ENCODE peak calls at places on chromosome 21, in nine cellular contexts. X, Z, D, S, M, J, U, I and F are unnamed samples. For H3K36me3, the result is how much of the 10 kb centered on the place peaks cover.

GRCh38 chr21:15140321-15141019 is 75.7 kb upstream of the NRIP1 start:
- DNase-seq in J (no peak), I (peak), S (no peak), D (no peak), M (no peak), Z (no peak), U (no peak), X (peak), F (peak)

GRCh38 chr21:20721151-20721550 is 277.1 kb upstream of the NCAM2 start:
- DNase-seq in Z (no peak), U (no peak), S (no peak), J (no peak), X (no peak), D (no peak), I (no peak), M (no peak), F (no peak)

GRCh38 chr21:25735895-25736597 is 1.3 kb downstream of the GABPA start:
- DNase-seq in I (no peak), Z (no peak), S (peak), U (peak), M (peak), J (no peak), D (no peak), X (no peak), F (no peak)

GRCh38 chr21:26425576-26425975 is 147.5 kb downstream of the CYYR1 start:
- DNase-seq in J (no peak), M (no peak), D (no peak), U (no peak), X (no peak), I (no peak), Z (no peak), S (no peak), F (no peak)

GRCh38 chr21:26845066-26845749 is at the start of gene ADAMTS1:
- DNase-seq in Z (peak), U (peak), J (peak), S (no peak), M (peak), X (peak), D (peak), I (peak), F (peak)

GRCh38 chr21:40717008-40717407 is 129.9 kb downstream of the DSCAM start:
- DNase-seq in Z (no peak), I (no peak), D (no peak), M (no peak), X (no peak), J (no peak), S (no peak), U (no peak), F (no peak)

GRCh38 chr21:34878501-34878900 is 170.6 kb downstream of the RUNX1 start:
- DNase-seq in U (no peak), X (no peak), Z (no peak), S (no peak), I (no peak), D (no peak), J (no peak), M (no peak), F (peak)

GRCh38 chr21:43922949-43923348 is 57.9 kb downstream of the AGPAT3 start:
- DNase-seq in I (no peak), Z (no peak), S (no peak), M (no peak), J (no peak), D (peak), U (no peak), X (no peak), F (no peak)

GRCh38 chr21:37877171-37877570 is 39.1 kb downstream of the KCNJ6 start:
- DNase-seq in J (no peak), X (no peak), D (no peak), Z (no peak), S (no peak), I (no peak), M (no peak), U (no peak), F (no peak)

GRCh38 chr21:38219049-38219628 is 37.7 kb upstream of the KCNJ15 start:
- DNase-seq in I (peak), M (peak), X (peak), J (peak), D (peak), Z (peak), S (peak), U (peak), F (peak)

GRCh38 chr21:14711287-14711686 is 165.2 kb upstream of the SAMSN1 start:
- DNase-seq in Z (no peak), S (no peak), M (no peak), X (no peak), U (no peak), D (no peak), I (no peak), J (no peak), F (no peak)

GRCh38 chr21:35249636-35250035 is 200.5 kb upstream of the RUNX1 start:
- DNase-seq in D (no peak), U (no peak), J (no peak), X (no peak), I (no peak), S (no peak), M (no peak), Z (no peak), F (no peak)

GRCh38 chr21:33557447-33557846 is 14.6 kb downstream of the SON start:
- DNase-seq in Z (no peak), X (no peak), D (no peak), U (no peak), M (no peak), J (no peak), S (no peak), I (no peak), F (no peak)

GRCh38 chr21:30104246-30104645 is 62.4 kb downstream of the CLDN17 start:
- DNase-seq in M (no peak), J (no peak), S (no peak), Z (no peak), I (no peak), X (no peak), D (no peak), U (no peak), F (no peak)

GRCh38 chr21:40840441-40840840 is 6.5 kb downstream of the DSCAM start:
- DNase-seq in I (no peak), U (no peak), X (no peak), M (no peak), D (no peak), J (no peak), S (no peak), Z (no peak), F (no peak)

GRCh38 chr21:33383056-33383888 is 19.9 kb upstream of the IFNGR2 start:
- DNase-seq in Z (peak), M (peak), I (peak), S (no peak), D (peak), U (peak), X (peak), J (peak), F (peak)

GRCh38 chr21:16651956-16652355 is 860.9 kb upstream of the CXADR start:
- DNase-seq in M (no peak), Z (no peak), X (no peak), S (no peak), I (no peak), D (no peak), U (no peak), J (no peak), F (no peak)

GRCh38 chr21:16040601-16041000 is 310.8 kb downstream of the USP25 start:
- DNase-seq in M (no peak), Z (no peak), S (no peak), J (no peak), U (no peak), I (no peak), X (no peak), D (no peak), F (no peak)

GRCh38 chr21:39048574-39048973 is 134.7 kb downstream of the PSMG1 start:
- DNase-seq in M (no peak), X (peak), I (no peak), S (no peak), U (no peak), Z (no peak), J (no peak), D (no peak), F (no peak)

GRCh38 chr21:38468989-38469388 is 29.3 kb downstream of the ERG start:
- DNase-seq in D (no peak), I (no peak), M (no peak), S (no peak), Z (no peak), U (no peak), X (no peak), J (no peak), F (no peak)

GRCh38 chr21:20419780-20420179 is 578.4 kb upstream of the NCAM2 start:
- DNase-seq in S (no peak), U (no peak), X (no peak), M (no peak), D (no peak), Z (no peak), I (no peak), J (no peak), F (no peak)

GRCh38 chr21:34885636-34886553 is 163.2 kb downstream of the RUNX1 start:
- DNase-seq in Z (no peak), S (no peak), M (peak), D (no peak), U (peak), I (no peak), J (no peak), X (peak), F (peak)

GRCh38 chr21:43874085-43874785 is 9.2 kb downstream of the AGPAT3 start:
- DNase-seq in I (no peak), U (no peak), J (no peak), Z (no peak), X (no peak), M (no peak), D (no peak), S (no peak), F (no peak)

GRCh38 chr21:38773108-38774061 is 32.3 kb upstream of the ETS2 start:
- DNase-seq in I (no peak), M (no peak), Z (no peak), X (no peak), J (peak), D (no peak), U (no peak), S (peak), F (no peak)

GRCh38 chr21:34996304-34997081 is 52.6 kb downstream of the RUNX1 start:
- DNase-seq in S (no peak), J (peak), X (no peak), Z (no peak), M (no peak), I (no peak), U (no peak), D (no peak), F (no peak)

GRCh38 chr21:25573409-25574206 is 33.7 kb downstream of the MRPL39 start:
- DNase-seq in X (no peak), U (no peak), S (peak), J (no peak), I (no peak), M (peak), D (no peak), Z (peak), F (no peak)

GRCh38 chr21:27464643-27465042 is 497.8 kb upstream of the ADAMTS5 start:
- DNase-seq in M (no peak), X (no peak), U (no peak), Z (no peak), I (no peak), J (no peak), D (no peak), S (no peak), F (no peak)

GRCh38 chr21:35395728-35396127 is 346.6 kb upstream of the RUNX1 start:
- DNase-seq in Z (no peak), X (no peak), M (no peak), I (no peak), J (no peak), S (no peak), U (no peak), D (no peak), F (no peak)

GRCh38 chr21:16211339-16212303 is 481.8 kb downstream of the USP25 start:
- DNase-seq in X (no peak), Z (no peak), I (no peak), U (no peak), M (no peak), D (no peak), S (no peak), J (no peak), F (no peak)

GRCh38 chr21:23522750-23523149 is 2084.5 kb downstream of the MRPL39 start:
- DNase-seq in U (no peak), I (no peak), S (no peak), J (no peak), M (no peak), Z (no peak), X (no peak), D (no peak), F (no peak)

DNA sequence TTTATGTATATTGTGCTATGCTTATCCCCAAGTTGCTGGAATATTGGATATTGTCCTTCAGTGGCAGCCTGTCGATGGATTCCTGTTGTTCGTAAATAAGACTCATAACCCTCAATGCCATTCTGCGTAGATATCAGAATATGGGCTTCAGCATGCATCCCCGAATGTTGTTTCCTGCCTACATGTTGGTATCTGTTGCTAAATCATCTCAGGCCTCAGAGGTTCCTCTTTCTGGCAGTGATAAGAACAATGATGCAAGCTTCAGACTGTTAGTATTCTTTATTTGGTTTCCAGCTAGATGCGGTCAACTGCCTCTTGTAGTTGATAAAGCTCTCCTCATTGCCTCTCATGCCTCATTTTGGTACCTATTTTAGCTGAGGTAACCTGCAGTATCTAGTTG is 2082.6 kb downstream of the MRPL39 start:
- DNase-seq in S (no peak), J (no peak), X (no peak), Z (no peak), D (no peak), M (no peak), U (no peak), I (no peak), F (no peak)
- TF ChIP-seq CTCF in S (no peak), J (no peak), X (no peak), Z (no peak), D (no peak), M (no peak), U (no peak), I (no peak), F (no peak)

DNA sequence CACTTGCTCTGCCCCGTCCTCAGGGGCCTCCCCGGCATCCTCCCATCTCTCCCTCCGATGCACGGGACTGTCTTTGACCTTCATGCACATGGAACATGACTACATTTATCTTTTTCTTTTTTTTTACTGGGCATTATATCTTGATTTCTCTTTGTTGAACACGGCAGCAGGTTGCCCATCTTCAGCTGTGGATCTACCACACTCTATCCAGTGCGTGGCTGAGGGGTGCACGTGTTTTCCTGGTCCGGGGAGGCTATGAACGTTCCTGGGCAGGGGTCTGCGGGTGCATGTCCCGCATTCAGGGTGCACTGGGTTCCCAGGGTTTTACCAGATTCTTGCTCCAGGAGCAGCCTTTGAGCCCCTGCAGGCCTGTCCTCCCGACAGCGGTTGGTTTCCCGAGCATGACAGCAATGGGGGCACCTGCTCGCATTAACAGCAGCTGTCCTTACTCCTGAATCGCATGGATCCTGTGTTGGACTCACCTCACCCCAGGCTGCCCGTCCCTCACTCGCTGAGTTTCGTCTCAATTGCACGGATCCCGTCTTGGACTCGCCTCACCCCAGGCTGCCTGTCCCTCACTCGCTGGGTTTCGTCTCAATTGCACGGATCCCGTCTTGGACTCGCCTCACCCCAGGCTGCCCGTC is 7.4 kb downstream of the POFUT2 start:
- DNase-seq in I (no peak), X (peak), S (no peak), U (no peak), D (no peak), J (peak), M (no peak), Z (no peak), F (no peak)
- H3K36me3 ChIP-seq in I (under half), X (half or more), S (under half), U (under half), D (half or more), J (under half), M (under half), Z (under half), F (under half)

DNA sequence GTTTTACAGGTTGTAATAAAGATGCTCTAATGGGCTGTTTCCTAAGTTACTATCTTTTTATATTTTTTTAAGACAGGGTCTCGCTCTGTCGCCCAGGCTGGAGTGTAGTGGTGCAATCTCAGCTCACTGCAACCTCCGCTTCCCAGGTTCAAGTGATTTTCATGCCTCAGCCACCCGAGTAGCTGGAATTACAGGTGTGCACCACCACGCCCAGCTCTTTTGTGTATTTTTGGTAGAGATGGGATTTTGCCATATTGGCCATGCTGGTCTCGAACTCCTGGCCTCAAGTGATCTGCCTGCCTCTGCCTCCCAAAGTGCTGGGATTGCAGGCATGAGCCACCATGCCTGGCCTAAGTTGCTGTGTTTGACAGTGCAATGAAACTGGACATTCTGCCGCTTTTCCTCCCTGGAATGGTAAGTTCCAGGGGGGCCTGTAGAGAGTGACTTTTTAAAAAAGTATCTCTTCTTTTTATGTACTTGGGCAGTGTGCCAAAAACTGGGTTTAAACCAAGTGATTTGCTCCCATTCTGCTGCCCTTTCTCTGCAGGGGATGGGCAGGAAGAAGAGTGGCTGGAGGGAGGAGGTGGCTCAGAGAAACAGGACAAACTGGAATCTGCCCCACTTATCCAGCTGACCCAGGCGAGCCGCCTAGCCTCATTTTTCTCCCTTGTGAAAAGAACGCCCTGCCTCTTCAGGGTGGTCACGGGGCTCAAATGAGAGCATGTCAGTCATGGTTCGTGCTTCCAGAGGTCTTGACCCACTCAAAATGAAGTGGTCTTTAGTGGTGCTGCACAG is 2.3 kb downstream of the SLC37A1 start:
- DNase-seq in I (no peak), M (no peak), S (no peak), D (no peak), U (peak), X (no peak), J (no peak), Z (no peak), F (peak)
- TF ChIP-seq CTCF in I (no peak), M (no peak), S (no peak), D (no peak), U (no peak), X (no peak), J (no peak), Z (no peak), F (no peak)

DNA sequence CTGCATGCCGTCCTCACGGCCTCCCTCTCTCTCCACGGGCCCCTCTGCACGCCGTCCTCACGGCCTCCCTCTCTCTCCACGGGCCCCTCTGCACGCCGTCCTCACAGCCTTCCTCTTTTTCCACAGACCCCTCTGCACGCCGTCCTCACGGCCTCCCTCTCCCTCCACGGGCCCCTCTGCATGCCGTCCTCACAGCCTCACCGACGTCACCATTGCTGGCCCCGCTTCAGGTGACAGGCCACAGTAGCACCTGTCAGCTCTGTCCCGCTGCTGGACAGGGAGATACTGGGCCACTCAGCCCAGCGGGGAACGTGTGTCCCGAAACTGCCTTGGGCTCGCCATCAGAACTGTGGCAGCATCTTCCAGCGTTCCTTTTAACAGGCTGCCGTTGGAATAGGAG is 82.8 kb upstream of the COL6A1 start:
- DNase-seq in Z (no peak), U (no peak), J (no peak), M (no peak), I (no peak), X (no peak), D (no peak), S (no peak), F (no peak)
- H3K36me3 ChIP-seq in Z (under half), U (under half), J (under half), M (under half), I (under half), X (under half), D (under half), S (under half), F (under half)

DNA sequence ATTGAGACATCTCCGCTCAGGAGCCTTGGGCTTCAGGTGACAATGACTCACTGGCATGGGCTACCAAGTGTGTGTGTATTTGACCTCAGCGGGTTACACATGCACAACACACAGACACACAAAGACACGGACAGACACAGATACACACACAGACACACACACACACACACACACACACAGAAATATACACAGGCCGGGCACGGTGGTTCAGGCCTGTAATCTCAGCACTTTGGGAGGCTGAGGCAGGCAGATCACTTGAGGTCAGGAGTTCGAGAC is 58.1 kb upstream of the ABCG1 start:
- DNase-seq in I (no peak), J (no peak), Z (no peak), M (no peak), S (no peak), X (no peak), U (no peak), D (no peak), F (no peak)
- TF ChIP-seq CTCF in I (no peak), J (no peak), Z (no peak), M (no peak), S (no peak), X (no peak), U (no peak), D (no peak), F (no peak)

GRCh38 chr21:42840411-42841155 is 38.8 kb downstream of the WDR4 start:
- DNase-seq in X (peak), Z (no peak), M (no peak), J (peak), S (no peak), D (no peak), U (no peak), I (no peak), F (no peak)
- H3K36me3 ChIP-seq in X (half or more), Z (under half), M (under half), J (under half), S (under half), D (half or more), U (under half), I (under half), F (under half)

GRCh38 chr21:45847870-45848269 is 133.7 kb upstream of the COL6A1 start:
- DNase-seq in I (no peak), S (no peak), D (no peak), J (no peak), U (no peak), X (peak), Z (no peak), M (no peak), F (no peak)
- TF ChIP-seq CTCF in I (no peak), S (no peak), D (no peak), J (no peak), U (no peak), X (no peak), Z (no peak), M (no peak), F (no peak)